ENCODE peak calls at places on chromosome 9, in nine cellular contexts. U is heart left ventricle, N is A549, Y is OCI-LY7, K is hepatocyte, O is kidney, J is sigmoid colon, H is pancreas, C is left ventricle myocardium inferior. I is an unnamed sample. For H3K4me1, the result is how much of the 10 kb centered on the place peaks cover.

GRCh38 chr9:84325347-84325982 is 15.1 kb downstream of the SLC28A3 start:
- DNase-seq in U (no peak), K (peak), O (no peak), C (no peak), Y (no peak), N (no peak), J (no peak), H (no peak), I (no peak)

GRCh38 chr9:38706493-38706892 is 13.4 kb downstream of the FAM240B start:
- DNase-seq in C (no peak), Y (no peak), J (no peak), K (no peak), H (no peak), O (no peak), U (no peak), N (no peak), I (no peak)

GRCh38 chr9:75001719-75002421 is 26.2 kb downstream of the CARNMT1 start:
- DNase-seq in N (peak), J (no peak), O (no peak), C (no peak), Y (peak), U (peak), K (peak), H (no peak), I (no peak)

GRCh38 chr9:20618361-20618799 is 3.9 kb downstream of the MLLT3 start:
- DNase-seq in C (no peak), Y (no peak), K (peak), J (no peak), O (no peak), U (peak), H (peak), N (peak), I (no peak)

GRCh38 chr9:134689320-134690181 is 47.9 kb downstream of the COL5A1 start:
- DNase-seq in C (peak), U (peak), J (peak), K (peak), Y (peak), N (peak), H (peak), O (peak), I (peak)

GRCh38 chr9:136784997-136785361 is 6.2 kb upstream of the TMEM141 start:
- DNase-seq in N (no peak), C (no peak), Y (no peak), H (no peak), K (peak), U (no peak), O (peak), J (no peak), I (no peak)

GRCh38 chr9:33029106-33029788 is 4.2 kb downstream of the DNAJA1 start:
- DNase-seq in H (no peak), C (no peak), K (no peak), N (no peak), U (no peak), O (no peak), J (no peak), Y (no peak), I (no peak)

GRCh38 chr9:134220311-134220710 is 55.9 kb upstream of the RNU6ATAC start:
- DNase-seq in K (no peak), C (no peak), O (peak), J (peak), N (no peak), Y (no peak), H (no peak), U (no peak), I (no peak)

GRCh38 chr9:14530301-14530700 is 162.9 kb downstream of the ZDHHC21 start:
- DNase-seq in U (no peak), Y (no peak), O (no peak), K (no peak), H (no peak), J (no peak), C (no peak), N (no peak), I (no peak)

GRCh38 chr9:125763373-125763772 is 16.2 kb downstream of the PBX3 start:
- DNase-seq in C (no peak), Y (no peak), O (no peak), H (no peak), K (peak), U (no peak), J (no peak), N (no peak), I (no peak)

GRCh38 chr9:70112981-70113380 is 69.3 kb downstream of the MAMDC2 start:
- DNase-seq in U (no peak), K (no peak), C (no peak), J (no peak), Y (no peak), O (no peak), H (no peak), N (no peak), I (no peak)

GRCh38 chr9:70113403-70114022 is 69.9 kb downstream of the MAMDC2 start:
- DNase-seq in H (peak), U (peak), J (peak), O (no peak), Y (peak), C (peak), N (peak), K (peak), I (peak)

GRCh38 chr9:70110194-70111041 is 66.8 kb downstream of the MAMDC2 start:
- DNase-seq in H (no peak), Y (no peak), O (no peak), N (no peak), C (no peak), U (no peak), K (no peak), J (no peak), I (no peak)

GRCh38 chr9:70111641-70112236 is 68.1 kb downstream of the MAMDC2 start:
- DNase-seq in N (no peak), C (no peak), Y (no peak), O (no peak), K (peak), J (no peak), H (no peak), U (no peak), I (no peak)

DNA sequence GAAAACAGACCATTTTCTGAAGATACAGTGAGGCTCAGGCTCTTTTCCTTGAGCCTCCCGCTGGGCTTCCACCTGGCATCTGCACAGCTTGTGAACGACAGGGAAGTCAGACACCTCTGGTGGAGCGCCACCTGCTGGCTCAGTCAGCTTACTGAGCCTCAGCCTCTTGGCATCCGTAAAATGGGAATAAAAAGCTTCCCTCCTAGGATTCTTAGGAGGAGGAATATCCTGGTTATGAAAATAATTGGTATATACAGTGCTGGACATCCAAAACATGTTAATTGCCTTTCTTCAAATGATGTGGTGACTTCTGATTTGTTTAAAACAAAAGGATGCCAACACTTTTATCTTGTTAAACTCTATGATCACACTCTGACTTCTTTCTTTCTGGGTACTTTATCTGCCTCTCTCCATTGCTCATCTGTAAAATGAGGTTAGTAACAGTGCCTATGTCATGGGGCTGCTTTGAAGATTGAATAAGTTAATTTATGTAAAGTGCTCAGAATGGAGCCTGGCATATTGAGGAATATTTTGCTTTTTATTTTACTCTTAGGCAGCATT is 67.5 kb downstream of the MAMDC2 start:
- DNase-seq in O (no peak), H (peak), K (peak), U (peak), C (peak), N (peak), Y (peak), J (peak), I (peak)
- H3K4me1 ChIP-seq in O (under half), H (under half), K (under half), U (under half), C (under half), N (under half), Y (under half), J (half or more), I (under half)

DNA sequence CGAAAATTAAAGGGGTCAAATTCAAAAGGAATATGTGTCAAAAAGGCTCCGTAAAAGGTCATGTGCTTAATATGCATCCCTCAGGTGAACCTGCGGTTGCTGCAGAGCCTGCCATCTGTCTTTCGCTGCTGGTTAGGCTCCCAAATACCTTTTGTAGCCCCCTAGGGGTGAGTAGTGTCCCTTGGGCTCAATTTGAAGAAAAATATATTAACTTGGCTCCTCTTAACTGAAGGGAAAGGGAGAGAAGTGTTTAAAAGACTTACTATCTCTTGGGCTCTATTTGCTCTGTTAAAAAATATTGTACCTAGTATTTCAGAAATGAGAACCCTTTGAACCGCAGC is 176.5 kb upstream of the ADAMTSL1 start:
- DNase-seq in C (no peak), O (no peak), U (no peak), K (no peak), J (no peak), H (no peak), N (peak), Y (peak), I (no peak)
- TF ChIP-seq CTCF in C (no peak), O (no peak), U (no peak), K (peak), J (no peak), H (no peak), N (no peak), Y (peak), I (no peak)

DNA sequence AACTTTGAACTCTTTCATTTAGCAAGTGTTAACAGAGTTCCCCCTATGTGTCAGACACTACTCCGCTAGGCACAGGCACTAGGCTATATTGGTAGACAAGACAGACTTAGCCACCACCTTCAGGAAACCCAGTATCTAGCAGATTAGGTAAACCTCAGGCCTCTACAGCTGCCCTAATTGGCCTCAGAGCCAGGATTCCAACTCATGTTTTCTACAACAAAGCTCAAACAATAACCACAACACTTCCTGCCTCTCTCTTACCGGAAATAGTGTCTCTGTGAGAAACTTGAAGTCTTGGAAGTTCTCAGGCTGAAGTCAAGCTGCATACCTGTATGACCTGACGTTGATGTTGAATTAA is 116.6 kb upstream of the SLC44A1 start:
- DNase-seq in J (no peak), K (no peak), N (no peak), C (no peak), Y (peak), O (no peak), U (no peak), H (no peak), I (no peak)
- H3K27ac ChIP-seq in J (no peak), K (peak), N (peak), C (no peak), Y (no peak), O (no peak), U (no peak), H (no peak), I (no peak)

DNA sequence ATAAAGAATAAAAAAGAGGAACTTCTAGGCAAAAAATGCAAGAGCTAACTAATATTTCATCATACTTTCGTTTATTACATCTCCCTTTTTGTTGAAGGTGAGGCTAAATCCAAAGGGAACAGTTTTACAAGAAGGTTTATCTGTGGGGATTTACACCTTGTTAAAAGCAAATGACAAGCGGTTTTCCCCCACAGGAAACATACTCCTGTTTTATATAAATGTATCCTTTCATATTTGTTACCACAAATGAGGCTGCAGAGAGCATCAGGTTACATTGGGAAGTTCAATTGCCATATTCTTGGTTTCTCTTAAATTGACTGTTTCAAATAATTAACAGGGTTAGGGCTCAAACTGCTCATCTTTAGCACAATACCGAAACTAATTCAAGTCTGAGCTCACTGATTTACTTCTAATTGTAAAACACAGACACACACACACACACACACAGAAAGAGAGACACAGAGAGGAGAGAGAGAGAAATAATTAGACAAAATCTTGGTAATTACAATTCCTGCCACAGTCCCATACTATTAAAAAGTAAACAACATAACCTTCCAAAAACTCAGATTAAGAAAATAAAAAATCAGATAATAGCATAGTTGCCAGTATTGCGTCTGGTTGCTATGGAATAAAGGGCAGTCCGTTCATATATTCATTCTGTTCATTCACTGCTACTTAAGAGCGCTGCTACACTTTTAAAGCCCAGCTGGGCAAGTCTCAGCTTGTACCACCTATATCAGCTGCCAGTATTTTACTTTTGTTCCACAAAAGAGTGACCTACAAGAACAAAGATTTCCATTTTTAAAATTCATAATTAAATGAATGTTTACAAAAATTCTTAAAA is 17.0 kb downstream of the RFX3 start:
- DNase-seq in K (no peak), C (no peak), J (no peak), Y (peak), N (no peak), U (no peak), H (no peak), O (no peak), I (no peak)
- H3K4me1 ChIP-seq in K (under half), C (under half), J (under half), Y (half or more), N (under half), U (under half), H (under half), O (under half), I (under half)

GRCh38 chr9:130847306-130848217 is 12.5 kb downstream of the ABL1 start:
- DNase-seq in Y (no peak), U (peak), N (peak), J (peak), K (peak), C (peak), H (peak), O (peak), I (peak)
- TF ChIP-seq CTCF in Y (no peak), U (no peak), N (peak), J (no peak), K (peak), C (no peak), H (no peak), O (no peak), I (no peak)

GRCh38 chr9:1048853-1049252 is 1.3 kb upstream of the DMRT2 start:
- DNase-seq in N (no peak), U (no peak), H (no peak), O (no peak), C (no peak), K (no peak), J (no peak), Y (no peak), I (no peak)
- H3K27ac ChIP-seq in N (no peak), U (no peak), H (no peak), O (no peak), C (no peak), K (no peak), J (no peak), Y (no peak), I (no peak)